ENCODE peak calls at places on chromosomes 7 and 10, in six cellular contexts. V is K562, K is HCT116, L is HepG2, X is GM12878, F is H1. E is an unnamed sample.

GRCh38 chr10:69769395-69769989 is 32.2 kb upstream of the COL13A1 start:
- DNase-seq in V (no peak), K (peak), L (no peak), X (no peak), F (peak), E (peak)

GRCh38 chr7:147478751-147479150 is 1111.8 kb upstream of the C7orf33 start:
- DNase-seq in V (no peak), K (no peak), L (no peak), X (no peak), F (no peak), E (no peak)

GRCh38 chr10:30383366-30383765 is 34.3 kb upstream of the MTPAP start:
- DNase-seq in V (no peak), K (no peak), L (no peak), X (no peak), F (no peak), E (no peak)

GRCh38 chr10:68600041-68600778 is 40.1 kb downstream of the TET1 start:
- DNase-seq in V (peak), K (peak), L (peak), X (peak), F (peak), E (peak)

GRCh38 chr7:112869111-112869774 is 79.0 kb upstream of the TMEM168 start:
- DNase-seq in V (peak), K (peak), L (peak), X (peak), F (peak), E (peak)

GRCh38 chr10:17474595-17474994 is 20.2 kb upstream of the ST8SIA6 start:
- DNase-seq in V (peak), K (peak), L (no peak), X (no peak), F (no peak), E (no peak)

GRCh38 chr10:77636286-77636966 is 1.2 kb downstream of the KCNMA1 start:
- DNase-seq in V (no peak), K (no peak), L (no peak), X (no peak), F (peak), E (no peak)

GRCh38 chr10:63699785-63700184 is 178.6 kb downstream of the REEP3 start:
- DNase-seq in V (no peak), K (no peak), L (no peak), X (no peak), F (no peak), E (no peak)

GRCh38 chr10:89502556-89502955 is 32.8 kb downstream of the SLC16A12 start:
- DNase-seq in V (no peak), K (no peak), L (no peak), X (no peak), F (no peak), E (no peak)

GRCh38 chr7:102223175-102223574 is 63.5 kb upstream of the SH2B2 start:
- DNase-seq in V (no peak), K (no peak), L (no peak), X (no peak), F (no peak), E (no peak)

GRCh38 chr7:74272305-74273038 is 16.7 kb upstream of the CLIP2 start:
- DNase-seq in V (peak), K (no peak), L (no peak), X (peak), F (no peak), E (peak)

GRCh38 chr10:29658984-29659769 is 24.4 kb upstream of the SVIL start:
- DNase-seq in V (peak), K (peak), L (peak), X (peak), F (no peak), E (peak)

GRCh38 chr7:24024689-24025088 is 259.3 kb upstream of the NPY start:
- DNase-seq in V (no peak), K (no peak), L (no peak), X (no peak), F (no peak), E (no peak)

GRCh38 chr10:132135398-132135872 is 51.3 kb upstream of the DPYSL4 start:
- DNase-seq in V (no peak), K (no peak), L (no peak), X (no peak), F (no peak), E (no peak)

DNA sequence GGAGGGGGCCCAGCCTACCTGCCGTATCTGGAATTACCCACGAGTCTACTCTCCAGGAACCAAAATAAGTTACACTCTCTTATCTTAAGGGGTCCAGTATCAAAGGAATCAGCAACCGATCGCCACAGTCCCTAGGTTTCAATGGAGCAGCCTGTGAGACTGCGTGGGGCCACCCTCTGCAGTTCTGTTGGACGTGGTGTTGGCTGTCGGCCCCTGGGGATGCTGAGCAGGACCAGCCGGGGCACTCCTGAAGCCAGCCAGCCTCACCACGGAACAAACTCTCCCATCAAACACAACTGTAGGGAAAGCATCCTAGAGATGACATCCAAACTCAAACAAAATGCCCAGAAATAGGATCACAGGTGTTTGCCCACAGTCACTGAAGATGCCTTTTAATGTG is 25.5 kb upstream of the ABLIM1 start:
- DNase-seq in V (no peak), K (no peak), L (no peak), X (no peak), F (no peak), E (no peak)
- H3K4me3 ChIP-seq in V (no peak), K (no peak), L (no peak), X (no peak), F (no peak), E (no peak)

GRCh38 chr7:1922870-1923236 is 252.8 kb downstream of the ELFN1 start:
- DNase-seq in V (no peak), K (no peak), L (no peak), X (no peak), F (no peak), E (no peak)

GRCh38 chr7:1923409-1924053 is 253.5 kb downstream of the ELFN1 start:
- DNase-seq in V (no peak), K (no peak), L (no peak), X (no peak), F (no peak), E (no peak)

GRCh38 chr7:1920266-1920681 is 250.2 kb downstream of the ELFN1 start:
- DNase-seq in V (no peak), K (no peak), L (no peak), X (no peak), F (no peak), E (no peak)

GRCh38 chr7:1920886-1921285 is 250.8 kb downstream of the ELFN1 start:
- DNase-seq in V (no peak), K (no peak), L (no peak), X (no peak), F (no peak), E (no peak)

DNA sequence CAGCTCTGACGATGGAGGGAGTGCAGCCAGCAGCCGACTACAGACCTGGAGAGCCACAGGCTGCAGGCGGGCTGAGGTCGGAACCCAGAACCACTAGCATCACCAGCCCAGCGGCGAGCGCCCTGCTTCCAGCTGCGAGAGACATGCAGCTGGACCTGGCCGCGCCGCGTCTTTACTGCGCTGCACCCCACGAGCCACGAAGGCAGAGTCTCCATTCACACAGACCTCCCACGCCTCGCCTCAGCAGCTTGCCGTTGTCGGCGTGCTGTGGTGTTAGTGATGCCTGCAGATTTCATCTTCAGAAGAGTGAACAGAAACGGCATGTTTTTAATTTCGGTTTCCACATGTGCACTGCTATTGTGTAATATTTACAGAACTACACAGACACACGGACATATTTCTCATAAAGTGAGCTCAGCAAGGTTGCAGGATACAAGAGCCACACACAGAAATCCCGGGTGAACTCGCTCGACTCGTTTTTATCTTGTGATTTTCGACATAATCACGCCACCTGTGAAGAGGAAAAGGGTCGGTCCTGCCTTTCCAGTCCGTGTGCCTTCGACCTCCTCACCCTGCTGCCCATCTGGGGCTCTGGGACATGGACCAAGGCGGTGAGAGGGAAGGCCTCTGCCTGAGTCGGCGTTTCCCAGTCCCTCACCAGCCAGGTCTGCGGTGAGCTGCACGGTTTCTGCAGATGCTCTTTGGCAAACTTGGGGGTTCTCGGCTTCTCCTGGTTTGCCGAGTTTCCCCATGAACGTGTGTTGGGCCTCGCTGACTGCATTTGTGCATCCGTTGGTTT is 252.2 kb downstream of the ELFN1 start:
- DNase-seq in V (no peak), K (no peak), L (no peak), X (no peak), F (no peak), E (no peak)
- TF ChIP-seq ZNF274 in V (no peak), K (no peak), L (no peak), X (no peak), F (no peak), E (no peak)

GRCh38 chr10:94673614-94674321 is 9.8 kb upstream of the CYP2C18 start:
- DNase-seq in V (no peak), K (no peak), L (no peak), X (no peak), F (no peak), E (no peak)

GRCh38 chr10:94683214-94684054 is at the start of gene CYP2C18:
- DNase-seq in V (no peak), K (no peak), L (no peak), X (no peak), F (no peak), E (no peak)

GRCh38 chr10:94677691-94678090 is 5.8 kb upstream of the CYP2C18 start:
- DNase-seq in V (peak), K (peak), L (peak), X (no peak), F (no peak), E (no peak)

GRCh38 chr10:94680544-94680943 is 3.0 kb upstream of the CYP2C18 start:
- DNase-seq in V (no peak), K (no peak), L (peak), X (no peak), F (no peak), E (no peak)

GRCh38 chr10:94678475-94678874 is 5.1 kb upstream of the CYP2C18 start:
- DNase-seq in V (no peak), K (no peak), L (no peak), X (no peak), F (no peak), E (no peak)
- H3K4me3 ChIP-seq in V (no peak), K (no peak), L (no peak), X (no peak), F (no peak), E (no peak)

GRCh38 chr7:157041514-157042277 is 31.2 kb upstream of the MNX1 start:
- DNase-seq in V (peak), K (no peak), L (no peak), X (no peak), F (no peak), E (no peak)
- TF ChIP-seq ZNF274 in V (no peak), K (no peak), L (no peak), X (no peak), F (no peak), E (no peak)

GRCh38 chr7:831596-832291 is 532 bp upstream of the SUN1 start:
- DNase-seq in V (peak), K (peak), L (peak), X (peak), F (no peak), E (no peak)
- H3K4me3 ChIP-seq in V (no peak), K (peak), L (no peak), X (peak), F (no peak), E (no peak)

GRCh38 chr10:91006752-91007346 is 86.0 kb upstream of the ANKRD1 start:
- DNase-seq in V (no peak), K (no peak), L (no peak), X (peak), F (no peak), E (no peak)
- TF ChIP-seq ZNF274 in V (no peak), K (no peak), L (no peak), X (no peak), F (no peak), E (no peak)